ENCODE peak calls at places on chromosomes 12 and 14, in nine cellular contexts. T is endothelial cell; N is neural progenitor cell; C is GM19239; U is KG1; L is left ventricle myocardium inferior; K is activated CD4-positive, alpha-beta T cell treated with anti-CD3 and anti-CD28 coated beads, Interleukin-2, amount 50 U/mL, for 4 hours; Q is iPS DF 6.9; B is occipital lobe. O is an unnamed sample.

GRCh38 chr12:4825139-4825858 is 84.4 kb upstream of the KCNA1 start:
- DNase-seq in T (no peak), N (no peak), C (no peak), U (no peak), L (no peak), K (no peak), Q (no peak), B (no peak), O (no peak)

GRCh38 chr12:76508128-76508661 is 51.4 kb downstream of the OSBPL8 start:
- DNase-seq in T (no peak), N (no peak), C (no peak), U (no peak), L (no peak), K (no peak), Q (no peak), B (no peak), O (no peak)

GRCh38 chr12:47097276-47097896 is 17.6 kb upstream of the AMIGO2 start:
- DNase-seq in T (no peak), N (no peak), C (no peak), U (no peak), L (no peak), K (no peak), Q (no peak), B (no peak), O (no peak)

GRCh38 chr12:103503546-103504480 is 8.0 kb upstream of the C12orf42 start:
- DNase-seq in T (peak), N (peak), C (no peak), U (no peak), L (no peak), K (peak), Q (no peak), B (no peak), O (no peak)

GRCh38 chr14:83247925-83248639 is 1714.4 kb upstream of the SEL1L start:
- DNase-seq in T (no peak), N (no peak), C (no peak), U (no peak), L (no peak), K (no peak), Q (no peak), B (no peak), O (no peak)

GRCh38 chr12:47885012-47885501 is 19.7 kb downstream of the VDR start:
- DNase-seq in T (no peak), N (no peak), C (no peak), U (no peak), L (no peak), K (peak), Q (no peak), B (no peak), O (no peak)

GRCh38 chr12:123572391-123572790 is 12.0 kb upstream of the TMED2 start:
- DNase-seq in T (no peak), N (no peak), C (no peak), U (no peak), L (no peak), K (no peak), Q (no peak), B (no peak), O (no peak)

GRCh38 chr14:77014004-77014604 is 14.4 kb downstream of the IRF2BPL start:
- DNase-seq in T (no peak), N (peak), C (no peak), U (no peak), L (peak), K (no peak), Q (no peak), B (peak), O (no peak)

GRCh38 chr12:27332407-27333310 is at the start of gene BMAL2:
- DNase-seq in T (peak), N (peak), C (no peak), U (no peak), L (peak), K (peak), Q (no peak), B (peak), O (no peak)

GRCh38 chr14:61355892-61356325 is 34.5 kb downstream of the PRKCH start:
- DNase-seq in T (peak), N (no peak), C (no peak), U (no peak), L (peak), K (peak), Q (peak), B (no peak), O (no peak)

GRCh38 chr14:99232406-99233214 is 39.4 kb downstream of the BCL11B start:
- DNase-seq in T (no peak), N (no peak), C (no peak), U (no peak), L (no peak), K (no peak), Q (no peak), B (no peak), O (no peak)

GRCh38 chr14:100806386-100806785 is 19.5 kb upstream of the MEG3 start:
- DNase-seq in T (no peak), N (no peak), C (no peak), U (no peak), L (no peak), K (no peak), Q (no peak), B (no peak), O (no peak)

GRCh38 chr14:105015905-105016304 is 5.0 kb downstream of the CDCA4 start:
- DNase-seq in T (no peak), N (no peak), C (no peak), U (no peak), L (no peak), K (no peak), Q (no peak), B (no peak), O (no peak)

GRCh38 chr14:60169722-60170121 is 4.5 kb upstream of the DHRS7 start:
- DNase-seq in T (no peak), N (no peak), C (no peak), U (no peak), L (no peak), K (no peak), Q (no peak), B (no peak), O (no peak)

GRCh38 chr14:30541318-30541717 is 17.6 kb upstream of the G2E3 start:
- DNase-seq in T (no peak), N (no peak), C (no peak), U (no peak), L (no peak), K (no peak), Q (no peak), B (no peak), O (no peak)

GRCh38 chr12:117408161-117408791 is 46.9 kb upstream of the NOS1 start:
- DNase-seq in T (no peak), N (peak), C (no peak), U (no peak), L (no peak), K (no peak), Q (no peak), B (no peak), O (no peak)

O was measured in omental fat pad.